ENCODE peak calls at places on chromosome 13, in seven cellular contexts. R, F, J, N, U, C and L are unnamed samples.

GRCh38 chr13:52011690-52012511 is at the start of gene ALG11:
- DNase-seq in R (peak), F (peak), J (peak), N (peak), U (peak), C (peak), L (peak)

GRCh38 chr13:50323440-50324070 is 308.3 kb downstream of the KCNRG start:
- DNase-seq in R (no peak), F (no peak), J (no peak), N (peak), U (no peak), C (no peak), L (no peak)

GRCh38 chr13:99264053-99264452 is 5.9 kb upstream of the GPR18 start:
- DNase-seq in R (peak), F (no peak), J (no peak), N (no peak), U (no peak), C (no peak), L (no peak)

GRCh38 chr13:113348591-113348990 is 15.3 kb downstream of the GRTP1 start:
- DNase-seq in R (no peak), F (no peak), J (no peak), N (no peak), U (no peak), C (no peak), L (no peak)

GRCh38 chr13:42814868-42815267 is 33.5 kb downstream of the FAM216B start:
- DNase-seq in R (no peak), F (no peak), J (no peak), N (peak), U (no peak), C (no peak), L (no peak)

GRCh38 chr13:86282450-86282849 is 483.2 kb upstream of the SLITRK6 start:
- DNase-seq in R (no peak), F (no peak), J (no peak), N (no peak), U (no peak), C (no peak), L (no peak)

GRCh38 chr13:99892189-99892588 is 79.4 kb downstream of the ZIC5 start:
- DNase-seq in R (no peak), F (no peak), J (peak), N (no peak), U (no peak), C (peak), L (no peak)

GRCh38 chr13:94154362-94154761 is 325.1 kb downstream of the DCT start:
- DNase-seq in R (no peak), F (no peak), J (peak), N (peak), U (no peak), C (peak), L (no peak)

GRCh38 chr13:45143346-45143751 is 23.0 kb downstream of the GTF2F2 start:
- DNase-seq in R (no peak), F (no peak), J (no peak), N (no peak), U (no peak), C (peak), L (no peak)

GRCh38 chr13:107866007-107866665 is 349.2 kb downstream of the LIG4 start:
- DNase-seq in R (peak), F (no peak), J (peak), N (no peak), U (no peak), C (peak), L (no peak)

GRCh38 chr13:85771856-85772255 is 27.4 kb downstream of the SLITRK6 start:
- DNase-seq in R (no peak), F (no peak), J (no peak), N (no peak), U (no peak), C (no peak), L (no peak)

GRCh38 chr13:77338961-77339401 is 12.1 kb upstream of the MYCBP2 start:
- DNase-seq in R (peak), F (no peak), J (no peak), N (no peak), U (no peak), C (no peak), L (no peak)

GRCh38 chr13:26646603-26647002 is 89.1 kb downstream of the WASF3 start:
- DNase-seq in R (no peak), F (no peak), J (peak), N (no peak), U (no peak), C (no peak), L (no peak)

GRCh38 chr13:59373341-59373740 is 790.4 kb downstream of the DIAPH3 start:
- DNase-seq in R (no peak), F (no peak), J (no peak), N (no peak), U (no peak), C (no peak), L (no peak)

GRCh38 chr13:27770809-27771208 is 21.5 kb upstream of the GSX1 start:
- DNase-seq in R (peak), F (no peak), J (peak), N (peak), U (no peak), C (no peak), L (no peak)

GRCh38 chr13:51101636-51102218 is 9.3 kb downstream of the C13orf42 start:
- DNase-seq in R (no peak), F (no peak), J (no peak), N (no peak), U (no peak), C (no peak), L (no peak)

GRCh38 chr13:101752432-101752831 is 300.0 kb downstream of the ITGBL1 start:
- DNase-seq in R (no peak), F (no peak), J (no peak), N (no peak), U (no peak), C (no peak), L (no peak)

GRCh38 chr13:44649834-44650233 is 73.7 kb upstream of the TSC22D1 start:
- DNase-seq in R (no peak), F (no peak), J (no peak), N (no peak), U (no peak), C (no peak), L (no peak)

GRCh38 chr13:113623491-113624234 is 34.3 kb downstream of the ATP4B start:
- DNase-seq in R (no peak), F (no peak), J (no peak), N (peak), U (no peak), C (no peak), L (no peak)

GRCh38 chr13:98575009-98575866 is 1.7 kb downstream of the STK24 start:
- DNase-seq in R (peak), F (no peak), J (no peak), N (peak), U (no peak), C (no peak), L (no peak)

GRCh38 chr13:39665763-39666162 is 10.3 kb downstream of the COG6 start:
- DNase-seq in R (no peak), F (no peak), J (no peak), N (no peak), U (no peak), C (no peak), L (no peak)

GRCh38 chr13:112053744-112054615 is 13.0 kb upstream of the SOX1 start:
- DNase-seq in R (no peak), F (no peak), J (no peak), N (no peak), U (no peak), C (no peak), L (no peak)

GRCh38 chr13:75855216-75855615 is 219.1 kb downstream of the LMO7 start:
- DNase-seq in R (no peak), F (no peak), J (no peak), N (no peak), U (no peak), C (peak), L (no peak)

GRCh38 chr13:31046711-31047279 is 114.3 kb downstream of the TEX26 start:
- DNase-seq in R (no peak), F (no peak), J (no peak), N (no peak), U (no peak), C (peak), L (no peak)

GRCh38 chr13:30429721-30430694 is 7.7 kb downstream of the UBE2L5 start:
- DNase-seq in R (no peak), F (no peak), J (no peak), N (peak), U (no peak), C (no peak), L (no peak)

GRCh38 chr13:110907951-110908898 is 6.6 kb downstream of the ANKRD10 start:
- DNase-seq in R (no peak), F (no peak), J (peak), N (no peak), U (no peak), C (no peak), L (no peak)

GRCh38 chr13:31846182-31846938 is 107.0 kb downstream of the RXFP2 start:
- DNase-seq in R (peak), F (peak), J (peak), N (peak), U (peak), C (peak), L (peak)

GRCh38 chr13:76522083-76522755 is 364.0 kb downstream of the KCTD12 start:
- DNase-seq in R (peak), F (no peak), J (peak), N (peak), U (no peak), C (no peak), L (no peak)

GRCh38 chr13:74550039-74550438 is 415.8 kb upstream of the KLF12 start:
- DNase-seq in R (no peak), F (no peak), J (no peak), N (no peak), U (no peak), C (no peak), L (no peak)

GRCh38 chr13:44713793-44714469 is 137.8 kb upstream of the TSC22D1 start:
- DNase-seq in R (no peak), F (no peak), J (no peak), N (peak), U (no peak), C (no peak), L (no peak)

GRCh38 chr13:102983496-102983895 is 82.7 kb downstream of the SLC10A2 start:
- DNase-seq in R (no peak), F (no peak), J (no peak), N (peak), U (no peak), C (no peak), L (no peak)

GRCh38 chr13:43472344-43472743 is 314.4 kb downstream of the ENOX1 start:
- DNase-seq in R (no peak), F (no peak), J (no peak), N (no peak), U (no peak), C (peak), L (no peak)

GRCh38 chr13:23965346-23965745 is 68.0 kb upstream of the C1QTNF9B start:
- DNase-seq in R (no peak), F (no peak), J (no peak), N (no peak), U (no peak), C (no peak), L (no peak)